ENCODE peak calls at places on chromosomes 16 and 17, in seven cellular contexts. W, U, L, D, Y, T and F are unnamed samples.

GRCh38 chr16:50531901-50532300 is 16.3 kb upstream of the NKD1 start:
- DNase-seq in W (no peak), U (no peak), L (no peak), D (no peak), Y (no peak), T (no peak), F (no peak)

GRCh38 chr17:39244016-39244599 is 18.4 kb upstream of the STAC2 start:
- DNase-seq in W (no peak), U (peak), L (no peak), D (no peak), Y (no peak), T (no peak), F (no peak)

GRCh38 chr16:50273888-50274770 is 7.8 kb downstream of the ADCY7 start:
- DNase-seq in W (no peak), U (peak), L (no peak), D (no peak), Y (no peak), T (no peak), F (no peak)

GRCh38 chr17:31052187-31052889 is 42.4 kb upstream of the NF1 start:
- DNase-seq in W (no peak), U (no peak), L (peak), D (peak), Y (no peak), T (no peak), F (no peak)

GRCh38 chr17:34728771-34729310 is 149.5 kb downstream of the TMEM132E start:
- DNase-seq in W (no peak), U (no peak), L (no peak), D (no peak), Y (no peak), T (no peak), F (no peak)

GRCh38 chr16:12095275-12096161 is 119.0 kb downstream of the SNX29 start:
- DNase-seq in W (peak), U (peak), L (peak), D (no peak), Y (peak), T (peak), F (peak)

GRCh38 chr16:67969286-67970039 is 1.0 kb upstream of the SLC12A4 start:
- DNase-seq in W (no peak), U (no peak), L (no peak), D (no peak), Y (no peak), T (no peak), F (no peak)

GRCh38 chr17:28684963-28685362 is 23.0 kb downstream of the SUPT6H start:
- DNase-seq in W (no peak), U (no peak), L (peak), D (peak), Y (peak), T (no peak), F (no peak)

GRCh38 chr17:33435716-33436301 is 142.7 kb upstream of the ASIC2 start:
- DNase-seq in W (no peak), U (no peak), L (peak), D (no peak), Y (no peak), T (no peak), F (no peak)

GRCh38 chr17:82396601-82397435 is 21.3 kb upstream of the HEXD start:
- DNase-seq in W (no peak), U (no peak), L (peak), D (no peak), Y (no peak), T (no peak), F (no peak)

GRCh38 chr17:38554430-38555350 is 51.1 kb downstream of the SRCIN1 start:
- DNase-seq in W (no peak), U (no peak), L (peak), D (no peak), Y (no peak), T (no peak), F (peak)

GRCh38 chr17:75295220-75296158 is 6.3 kb upstream of the SLC25A19 start:
- DNase-seq in W (no peak), U (peak), L (no peak), D (no peak), Y (no peak), T (no peak), F (no peak)

GRCh38 chr17:7018331-7018964 is 4.4 kb upstream of the BCL6B start:
- DNase-seq in W (no peak), U (no peak), L (no peak), D (no peak), Y (no peak), T (no peak), F (peak)

GRCh38 chr16:86302710-86303109 is 207.6 kb upstream of the FOXF1 start:
- DNase-seq in W (no peak), U (no peak), L (no peak), D (no peak), Y (no peak), T (no peak), F (no peak)

GRCh38 chr16:22063888-22064467 is 28.4 kb upstream of the VWA3A start:
- DNase-seq in W (no peak), U (no peak), L (no peak), D (no peak), Y (no peak), T (no peak), F (no peak)

GRCh38 chr17:74177018-74177450 is 26.4 kb upstream of the RPL38 start:
- DNase-seq in W (no peak), U (no peak), L (no peak), D (no peak), Y (no peak), T (no peak), F (no peak)
- TF ChIP-seq CTCF in W (no peak), U (no peak), L (no peak), D (peak), Y (no peak), T (no peak), F (no peak)

DNA sequence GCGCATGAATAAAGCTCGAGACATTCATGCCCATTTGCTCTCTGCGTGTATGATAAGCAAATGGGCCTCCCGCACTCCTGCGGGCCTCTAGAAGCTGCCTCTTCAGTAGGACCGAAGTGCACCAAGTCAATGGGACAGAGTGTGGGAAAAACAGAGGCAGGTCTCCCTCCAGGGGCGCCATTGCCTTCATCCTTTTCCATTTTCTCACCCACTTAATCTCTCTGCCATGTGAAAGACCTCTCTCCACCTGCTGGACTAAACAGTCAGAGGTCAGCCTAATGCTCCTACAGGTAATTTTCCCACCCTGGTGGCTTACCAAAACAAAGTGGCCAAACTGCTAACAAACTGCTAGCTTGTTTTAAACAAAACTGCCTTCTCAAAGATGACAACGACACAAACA is 210.9 kb downstream of the ZFHX3 start:
- DNase-seq in W (no peak), U (no peak), L (no peak), D (no peak), Y (no peak), T (no peak), F (no peak)
- TF ChIP-seq CTCF in W (no peak), U (peak), L (peak), D (no peak), Y (no peak), T (no peak), F (no peak)

GRCh38 chr17:44398692-44399691 is 9.5 kb upstream of the ITGA2B start:
- DNase-seq in W (no peak), U (no peak), L (no peak), D (no peak), Y (no peak), T (no peak), F (peak)

GRCh38 chr17:44396946-44397345 is 7.5 kb upstream of the ITGA2B start:
- DNase-seq in W (no peak), U (no peak), L (no peak), D (no peak), Y (no peak), T (no peak), F (no peak)

GRCh38 chr17:44402564-44403172 is 13.2 kb upstream of the ITGA2B start:
- DNase-seq in W (no peak), U (no peak), L (no peak), D (no peak), Y (no peak), T (no peak), F (no peak)

GRCh38 chr17:44397479-44398440 is 8.3 kb upstream of the ITGA2B start:
- DNase-seq in W (no peak), U (no peak), L (no peak), D (no peak), Y (no peak), T (no peak), F (peak)

GRCh38 chr17:44400226-44400847 is 10.9 kb upstream of the ITGA2B start:
- DNase-seq in W (no peak), U (peak), L (peak), D (no peak), Y (peak), T (no peak), F (no peak)
- TF ChIP-seq CTCF in W (peak), U (peak), L (peak), D (peak), Y (peak), T (peak), F (no peak)

DNA sequence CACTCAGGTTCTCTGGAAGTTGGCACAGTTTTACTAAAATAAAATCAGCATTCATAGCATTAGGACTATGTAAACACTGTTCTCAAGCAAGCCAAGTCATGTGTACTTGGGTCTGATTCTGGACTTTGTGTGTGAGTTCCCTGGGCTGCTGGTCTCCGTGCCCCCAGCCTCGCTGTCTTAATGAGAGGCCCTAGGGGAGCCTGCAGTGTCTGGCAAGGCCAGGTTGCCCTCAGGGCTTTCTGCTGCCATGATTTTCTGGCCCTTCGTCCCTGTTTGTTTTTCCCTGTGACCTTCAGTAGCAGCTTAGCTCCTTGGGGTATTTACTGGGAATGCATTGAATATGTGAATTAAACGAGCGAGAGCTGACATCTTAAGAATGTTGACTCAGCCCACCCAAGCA is 161.8 kb downstream of the RPTOR start:
- DNase-seq in W (no peak), U (no peak), L (no peak), D (no peak), Y (no peak), T (no peak), F (no peak)
- TF ChIP-seq CTCF in W (no peak), U (no peak), L (no peak), D (no peak), Y (no peak), T (no peak), F (no peak)